ENCODE peak calls at places on chromosomes 12 and 14, in ten cellular contexts. I is stimulated activated CD8-positive, alpha-beta memory T cell treated with anti-CD3 and anti-CD28 coated beads, Interleukin-12 subunit alpha, Interleukin-12 subunit beta, amount 100 ng/mL, for 1 hour; L is posterior cingulate gyrus; G is breast epithelium; Y is brain microvascular endothelial cell; T is endothelial cell; O is aorta; W is fibroblast of the aortic adventitia; X is GM03348; N is stimulated activated CD4-positive, alpha-beta T cell treated with anti-CD3 and anti-CD28 coated beads, TNF-alpha, amount 100 ng/mL, for 4 hours. Z is an unnamed sample.
A peak's percentile ranks its signal among the peaks of the same experiment; 100 is the strongest.

GRCh38 chr14:103382375-103382774 is 2.8 kb upstream of the MARK3 start:
- DNase-seq in T (no peak), I (no peak), G (no peak), L (no peak), Y (peak; percentile 39), X (peak; percentile 82), O (no peak), W (peak; percentile 71), N (no peak), Z (peak; percentile 59)

GRCh38 chr12:8907513-8907912 is 6.8 kb upstream of the PHC1 start:
- DNase-seq in I (no peak), G (no peak), L (no peak), T (no peak), O (no peak), N (no peak), Y (no peak), X (no peak), W (no peak), Z (no peak)

GRCh38 chr12:6828671-6829531 is 694 bp downstream of the P3H3 start:
- DNase-seq in Y (peak; percentile 50), I (no peak), T (peak; percentile 52), W (peak; percentile 51), N (no peak), G (no peak), O (peak; percentile 70), X (peak; percentile 76), L (no peak), Z (peak; percentile 75)

GRCh38 chr12:9115731-9116689 is at the start of gene A2M:
- DNase-seq in Y (no peak), W (peak; percentile 8), G (no peak), I (no peak), T (no peak), O (no peak), X (no peak), L (no peak), N (no peak), Z (peak; percentile 30)

GRCh38 chr12:93376436-93377251 is 1.1 kb upstream of the NUDT4 start:
- DNase-seq in X (peak; percentile 31), W (peak; percentile 59), N (no peak), G (no peak), O (peak; percentile 71), I (no peak), T (no peak), L (peak; percentile 21), Y (no peak), Z (no peak)

GRCh38 chr14:24224618-24225071 is 7.5 kb downstream of the NEDD8 start:
- DNase-seq in L (no peak), X (peak; percentile 73), I (no peak), O (no peak), Y (peak; percentile 78), W (peak; percentile 76), T (no peak), G (no peak), N (no peak), Z (no peak)

GRCh38 chr12:49108958-49109404 is 1.7 kb downstream of the LMBR1L start:
- DNase-seq in I (no peak), T (no peak), N (no peak), W (peak; percentile 62), O (peak; percentile 66), G (no peak), Y (no peak), X (peak; percentile 63), L (no peak), Z (peak; percentile 56)

GRCh38 chr12:81417056-81417455 is 339.2 kb downstream of the ACSS3 start:
- DNase-seq in X (no peak), I (no peak), O (no peak), G (no peak), L (no peak), N (no peak), Y (no peak), W (no peak), T (no peak), Z (no peak)

GRCh38 chr14:94129758-94130414 is 482 bp upstream of the IFI27L2 start:
- DNase-seq in W (peak; percentile 65), N (no peak), I (no peak), X (peak; percentile 68), L (no peak), G (no peak), Y (peak; percentile 35), T (no peak), O (peak; percentile 75), Z (peak; percentile 82)

Z was measured in adipocyte.